ENCODE peak calls at places on chromosomes 12 and 14, in five cellular contexts. S, Q, I, A and E are unnamed samples.

GRCh38 chr12:96136129-96136528 is 58.0 kb upstream of the ELK3 start:
- DNase-seq in S (peak), I (peak), Q (no peak), A (no peak), E (no peak)

GRCh38 chr14:92984082-92984788 is 61.3 kb downstream of the CHGA start:
- DNase-seq in Q (no peak), A (no peak), S (no peak), I (no peak), E (no peak)

GRCh38 chr12:92257261-92257660 is 111.6 kb upstream of the BTG1 start:
- DNase-seq in Q (no peak), I (peak), S (no peak), A (no peak), E (no peak)

GRCh38 chr14:93764211-93764659 is 24.1 kb downstream of the PRIMA1 start:
- DNase-seq in A (no peak), S (no peak), Q (no peak), I (no peak), E (no peak)

GRCh38 chr14:100504372-100505078 is 82.7 kb downstream of the BEGAIN start:
- DNase-seq in Q (no peak), I (peak), S (no peak), A (no peak), E (no peak)

GRCh38 chr12:64900540-64900939 is 76.1 kb downstream of the TBC1D30 start:
- DNase-seq in Q (no peak), I (peak), A (no peak), S (no peak), E (no peak)

GRCh38 chr12:78916845-78917480 is 52.4 kb downstream of the SYT1 start:
- DNase-seq in A (no peak), I (peak), Q (no peak), S (no peak), E (no peak)

GRCh38 chr14:62691613-62692489 is 353.4 kb downstream of the KCNH5 start:
- DNase-seq in S (no peak), Q (no peak), A (peak), I (peak), E (peak)

GRCh38 chr14:93765032-93765626 is 23.2 kb downstream of the PRIMA1 start:
- DNase-seq in S (no peak), Q (no peak), A (no peak), I (no peak), E (no peak)

GRCh38 chr14:30251557-30252100 is 307.3 kb upstream of the G2E3 start:
- DNase-seq in I (no peak), Q (no peak), S (no peak), A (no peak), E (no peak)

GRCh38 chr12:109678732-109679131 is 34.9 kb upstream of the FAM222A start:
- DNase-seq in A (no peak), Q (no peak), S (peak), I (no peak), E (peak)

GRCh38 chr14:99425272-99425681 is 55.4 kb downstream of the SETD3 start:
- DNase-seq in Q (no peak), S (no peak), I (peak), A (peak), E (peak)

GRCh38 chr12:14111230-14111865 is 129.9 kb upstream of the GRIN2B start:
- DNase-seq in S (peak), I (peak), A (no peak), Q (no peak), E (peak)

GRCh38 chr14:88955470-88955869 is 131.0 kb downstream of the TTC8 start:
- DNase-seq in Q (no peak), A (no peak), S (no peak), I (no peak), E (no peak)

GRCh38 chr12:123942277-123942653 is 30.4 kb downstream of the CCDC92 start:
- DNase-seq in S (no peak), A (no peak), I (peak), Q (no peak), E (no peak)

GRCh38 chr14:36365766-36366165 is 45.3 kb upstream of the MBIP start:
- DNase-seq in A (peak), Q (no peak), I (peak), S (no peak), E (no peak)